ENCODE peak calls at places on chromosome 17, in five cellular contexts. S, U, T, W and L are unnamed samples.

GRCh38 chr17:57534863-57535651 is 210.0 kb downstream of the CCDC182 start:
- DNase-seq in U (no peak), W (no peak), S (peak; percentile 40), T (no peak), L (no peak)

GRCh38 chr17:41777579-41778188 is 8.8 kb downstream of the JUP start:
- DNase-seq in T (no peak), U (peak; percentile 96), S (peak; percentile 92), W (no peak), L (no peak)

GRCh38 chr17:40187238-40187637 is 10.0 kb downstream of the RAPGEFL1 start:
- DNase-seq in U (no peak), T (no peak), W (no peak), S (no peak), L (no peak)

GRCh38 chr17:74078363-74078762 is 125.1 kb upstream of the RPL38 start:
- DNase-seq in T (no peak), U (no peak), S (no peak), W (no peak), L (no peak)

GRCh38 chr17:49022391-49022941 is 25.3 kb downstream of the IGF2BP1 start:
- DNase-seq in S (no peak), W (peak; percentile 92), U (peak; percentile 49), T (peak; percentile 83), L (no peak)

GRCh38 chr17:2975469-2975958 is 87.9 kb downstream of the OR1D5 start:
- DNase-seq in T (no peak), W (no peak), S (no peak), U (no peak), L (peak; percentile 43)

GRCh38 chr17:74642556-74642955 is 19.0 kb upstream of the CD300E start:
- DNase-seq in W (no peak), U (no peak), T (no peak), S (no peak), L (no peak)

GRCh38 chr17:82247856-82248671 is 19.2 kb downstream of the SLC16A3 start:
- DNase-seq in T (no peak), W (no peak), S (no peak), U (no peak), L (no peak)

GRCh38 chr17:41959336-41960095 is 7.1 kb upstream of the CNP start:
- DNase-seq in U (peak; percentile 66), W (no peak), S (peak; percentile 74), T (peak; percentile 37), L (peak; percentile 43)

DNA sequence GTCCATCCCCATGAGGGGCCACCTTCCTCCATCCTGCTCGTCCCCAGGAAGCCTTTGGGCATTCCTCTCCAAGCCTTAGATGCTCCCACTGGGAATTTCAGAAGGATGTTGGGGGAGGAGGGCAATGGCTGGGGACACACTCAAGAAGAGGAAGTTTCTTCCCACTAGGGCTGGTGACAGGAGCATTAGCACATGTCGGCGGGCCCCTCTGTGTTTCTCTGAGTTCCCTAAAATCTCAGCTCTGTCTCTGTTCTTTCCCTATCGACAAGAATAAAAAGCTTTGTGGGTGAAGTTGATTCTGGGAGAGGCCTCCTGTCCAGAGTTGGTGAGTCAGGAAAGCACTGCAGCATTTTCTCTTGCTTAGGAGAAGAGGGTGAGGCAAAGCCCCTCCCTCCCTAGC is 19.7 kb upstream of the C17orf107 start:
- DNase-seq in W (no peak), S (no peak), U (no peak), T (no peak), L (peak; percentile 25)
- H3K4me2 ChIP-seq in W (no peak overlapping the region), S (no peak overlapping the region), U (no peak overlapping the region), T (no peak overlapping the region), L (no peak overlapping the region)

DNA sequence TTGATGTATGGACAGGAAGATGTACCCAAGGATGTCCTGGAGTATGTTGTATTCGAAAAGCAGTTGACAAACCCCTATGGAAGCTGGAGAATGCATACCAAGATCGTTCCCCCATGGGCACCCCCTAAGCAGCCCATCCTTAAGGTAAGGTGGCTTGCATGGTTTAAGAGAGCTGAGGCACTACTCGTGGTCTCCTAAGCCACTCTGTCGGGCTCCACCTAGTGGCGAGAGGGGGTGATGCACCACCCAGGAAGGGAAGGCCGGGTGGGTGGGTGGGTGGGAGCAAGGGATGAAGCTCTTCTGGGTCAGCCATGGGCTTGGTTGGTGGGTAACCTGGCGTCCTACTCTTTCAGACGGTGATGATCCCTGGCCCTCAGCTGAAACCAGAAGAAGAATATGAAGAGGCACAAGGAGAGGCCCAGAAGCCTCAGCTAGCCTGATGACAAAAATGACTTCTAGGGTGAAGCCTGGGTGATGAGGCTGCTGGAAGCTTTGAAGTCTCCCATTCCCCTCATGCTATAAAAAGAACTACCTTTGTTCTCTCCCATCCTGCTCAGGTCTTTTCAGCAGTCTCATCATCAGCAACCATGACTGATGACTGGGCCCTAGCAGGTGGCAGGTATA is 21.5 kb downstream of the GPR179 start:
- DNase-seq in S (peak; percentile 61), T (peak; percentile 58), U (peak; percentile 39), W (no peak), L (peak; percentile 38)
- H3K4ac ChIP-seq in S (no peak overlapping the region), T (no peak overlapping the region), U (no peak overlapping the region), W (no peak overlapping the region), L (no peak overlapping the region)

DNA sequence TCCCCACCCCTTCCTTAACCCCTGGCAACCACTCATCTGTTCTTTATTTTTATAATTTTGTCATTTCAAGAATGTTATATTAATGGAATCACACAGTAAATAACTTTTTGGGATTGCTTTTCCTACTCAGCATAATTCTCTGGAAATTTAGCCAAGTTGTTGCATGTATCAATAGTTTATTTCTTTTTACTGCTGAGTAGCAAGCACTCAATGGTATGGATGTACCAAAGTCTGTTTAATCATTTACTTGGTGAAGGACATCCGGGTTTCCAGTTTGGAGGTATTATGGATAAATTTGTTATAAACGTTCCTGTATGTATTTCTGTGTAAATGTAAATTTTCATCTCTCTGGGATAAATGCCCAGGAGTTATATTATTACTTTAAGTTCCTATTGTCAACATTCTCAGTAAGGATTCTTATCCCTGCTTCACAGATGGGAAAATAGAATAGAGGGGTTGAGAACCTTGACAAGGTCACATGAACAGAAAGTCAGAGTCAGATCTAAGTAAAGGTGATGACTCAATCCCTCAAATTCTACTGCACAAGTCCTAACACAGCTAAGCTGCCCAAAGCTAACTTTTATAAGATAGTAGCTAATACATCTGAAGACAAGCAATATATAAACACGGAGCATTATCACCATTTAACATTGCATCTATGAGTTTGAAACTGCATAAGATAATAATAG is 62.4 kb upstream of the MTMR4 start:
- DNase-seq in U (no peak), S (no peak), T (no peak), W (no peak), L (no peak)
- H3K4me2 ChIP-seq in U (no peak overlapping the region), S (no peak overlapping the region), T (no peak overlapping the region), W (no peak overlapping the region), L (no peak overlapping the region)

GRCh38 chr17:13917635-13918034 is 151.7 kb upstream of the COX10 start:
- DNase-seq in T (no peak), S (no peak), W (no peak), U (no peak), L (no peak)
- H3K4ac ChIP-seq in T (no peak overlapping the region), S (no peak overlapping the region), W (no peak overlapping the region), U (no peak overlapping the region), L (no peak overlapping the region)

DNA sequence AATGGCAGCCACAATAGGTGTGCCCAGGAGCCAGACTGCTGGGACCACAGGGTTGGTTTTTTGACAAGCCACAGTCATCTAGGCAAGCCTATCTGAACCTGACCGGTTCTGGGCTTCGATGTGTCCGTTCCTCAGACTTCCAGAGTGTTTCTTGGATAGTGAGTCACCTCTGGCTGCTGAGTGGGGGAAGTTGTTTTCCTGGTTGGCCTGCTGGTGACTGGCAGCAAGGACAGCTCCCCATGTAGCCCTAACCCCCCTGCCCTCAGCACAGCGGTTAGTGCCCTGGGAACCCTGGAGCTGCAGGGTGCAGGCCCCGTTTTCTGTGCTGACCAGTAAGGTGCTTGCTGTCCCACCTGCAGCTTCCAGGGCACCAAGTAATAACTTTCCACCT is 65.5 kb downstream of the PLD6 start:
- DNase-seq in T (no peak), W (no peak), U (peak; percentile 79), S (peak; percentile 75), L (no peak)
- H3K4me2 ChIP-seq in T (no peak overlapping the region), W (no peak overlapping the region), U (no peak overlapping the region), S (no peak overlapping the region), L (no peak overlapping the region)

DNA sequence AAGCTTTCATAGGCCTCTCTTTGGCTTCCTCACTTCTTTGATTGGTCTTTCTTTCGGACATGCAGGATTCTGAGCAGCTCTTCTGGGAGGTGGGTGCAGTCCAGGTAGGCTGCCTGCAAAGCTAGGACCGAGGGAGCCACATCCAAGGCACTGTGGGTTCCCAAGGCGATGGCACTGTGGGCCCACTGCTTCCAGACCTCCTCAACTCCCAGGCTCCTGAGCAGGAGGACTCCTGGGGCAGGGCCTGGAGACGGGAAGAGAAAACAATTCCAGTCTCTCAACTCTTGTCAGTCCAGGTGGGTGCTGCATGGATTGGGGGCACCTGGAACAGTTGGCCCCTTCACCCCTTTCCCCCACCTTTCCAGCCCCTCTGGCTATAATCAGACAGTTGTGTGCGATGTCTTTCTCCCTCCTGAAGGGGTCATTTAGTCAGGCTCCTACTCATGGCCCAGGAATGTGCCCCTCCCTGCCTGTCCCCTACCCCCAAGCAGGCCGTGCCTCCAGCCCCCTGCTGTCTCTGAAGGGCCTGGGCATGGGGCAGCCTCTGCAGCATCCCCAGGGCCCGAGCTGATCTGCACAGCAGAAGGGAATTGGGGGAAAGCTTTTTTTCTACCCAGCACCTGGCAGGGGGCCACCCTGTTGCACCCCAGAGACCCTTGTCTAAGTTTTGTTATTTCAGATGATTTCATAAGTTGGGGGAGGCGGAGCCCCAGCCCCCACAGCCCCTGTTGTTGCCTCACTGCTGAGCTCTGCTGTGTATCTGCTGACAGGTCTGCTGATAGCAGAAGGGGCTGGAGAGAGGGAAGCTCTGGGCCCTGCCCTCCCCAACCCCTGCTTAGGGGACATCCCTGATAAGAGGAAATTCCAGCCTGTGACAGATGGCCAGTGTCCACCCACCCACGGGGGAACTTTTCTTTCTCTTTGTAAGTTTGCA is 330.3 kb downstream of the SEC14L1 start:
- DNase-seq in S (peak; percentile 69), U (peak; percentile 43), T (no peak), W (no peak), L (no peak)
- H3K4ac ChIP-seq in S (peak overlapping the region; percentile 90), U (peak overlapping the region; percentile 47), T (no peak overlapping the region), W (peak overlapping the region; percentile 82), L (peak overlapping the region; percentile 70)

GRCh38 chr17:9821921-9822320 is at the start of gene GSG1L2:
- DNase-seq in U (no peak), T (no peak), S (no peak), W (no peak), L (no peak)

GRCh38 chr17:9825751-9826150 is at the start of gene GLP2R:
- DNase-seq in W (no peak), S (no peak), T (no peak), U (no peak), L (no peak)

GRCh38 chr17:9824797-9825338 is 856 bp upstream of the GLP2R start:
- DNase-seq in W (no peak), T (no peak), S (no peak), U (no peak), L (no peak)

GRCh38 chr17:9828296-9829059 is 2.8 kb downstream of the GLP2R start:
- DNase-seq in S (peak; percentile 22), T (no peak), U (peak; percentile 19), W (no peak), L (no peak)

GRCh38 chr17:9824094-9824493 is 1.6 kb upstream of the GLP2R start:
- DNase-seq in S (no peak), W (no peak), T (no peak), U (no peak), L (no peak)
- H3K4me2 ChIP-seq in S (no peak overlapping the region), W (no peak overlapping the region), T (no peak overlapping the region), U (no peak overlapping the region), L (no peak overlapping the region)

GRCh38 chr17:81239714-81240555 is 817 bp downstream of the NDUFAF8 start:
- DNase-seq in U (peak; percentile 6), S (peak; percentile 31), W (no peak), T (no peak), L (no peak)
- H3K4ac ChIP-seq in U (peak overlapping the region; percentile 96), S (peak overlapping the region; percentile 56), W (peak overlapping the region; percentile 57), T (no peak overlapping the region), L (peak overlapping the region; percentile 89)